ENCODE peak calls at places on chromosomes 3 and 15, in nine cellular contexts. One of them, this sample, is unnamed.

GRCh38 chr3:58192076-58192475 is 18.7 kb downstream of the DNASE1L3 start:
- DNase-seq in NCI-H748 treated with DMSO at 0.1 percent for 48 hours: no peak
- DNase-seq in T-cell: no peak
- DNase-seq in BE2C: no peak
- DNase-seq in brain microvascular endothelial cell: no peak
- DNase-seq in adipocyte: no peak
- DNase-seq in activated naive CD8-positive, alpha-beta T cell treated with anti-CD3 and anti-CD28 coated beads, Interleukin-2, amount 50 U/mL, for 16 hours: no peak
- DNase-seq in endodermal cell: no peak
- DNase-seq in CD8-positive, alpha-beta memory T cell: no peak
- DNase-seq in this sample: no peak

GRCh38 chr15:45794304-45794703 is 159.5 kb downstream of the SQOR start:
- DNase-seq in T-cell: no peak
- DNase-seq in BE2C: no peak
- DNase-seq in NCI-H748 treated with DMSO at 0.1 percent for 48 hours: no peak
- DNase-seq in activated naive CD8-positive, alpha-beta T cell treated with anti-CD3 and anti-CD28 coated beads, Interleukin-2, amount 50 U/mL, for 16 hours: no peak
- DNase-seq in brain microvascular endothelial cell: no peak
- DNase-seq in endodermal cell: no peak
- DNase-seq in adipocyte: no peak
- DNase-seq in CD8-positive, alpha-beta memory T cell: no peak
- DNase-seq in this sample: no peak

GRCh38 chr3:151467069-151467468 is 6.2 kb upstream of the IGSF10 start:
- DNase-seq in NCI-H748 treated with DMSO at 0.1 percent for 48 hours: no peak
- DNase-seq in BE2C: no peak
- DNase-seq in T-cell: no peak
- DNase-seq in endodermal cell: no peak
- DNase-seq in adipocyte: no peak
- DNase-seq in activated naive CD8-positive, alpha-beta T cell treated with anti-CD3 and anti-CD28 coated beads, Interleukin-2, amount 50 U/mL, for 16 hours: no peak
- DNase-seq in CD8-positive, alpha-beta memory T cell: no peak
- DNase-seq in brain microvascular endothelial cell: no peak
- DNase-seq in this sample: no peak

GRCh38 chr3:26637698-26638097 is 15.1 kb downstream of the LRRC3B start:
- DNase-seq in NCI-H748 treated with DMSO at 0.1 percent for 48 hours: no peak
- DNase-seq in T-cell: no peak
- DNase-seq in activated naive CD8-positive, alpha-beta T cell treated with anti-CD3 and anti-CD28 coated beads, Interleukin-2, amount 50 U/mL, for 16 hours: no peak
- DNase-seq in CD8-positive, alpha-beta memory T cell: no peak
- DNase-seq in BE2C: no peak
- DNase-seq in brain microvascular endothelial cell: no peak
- DNase-seq in endodermal cell: no peak
- DNase-seq in adipocyte: no peak
- DNase-seq in this sample: no peak

GRCh38 chr3:52221141-52221562 is 4.3 kb downstream of the TLR9 start:
- DNase-seq in NCI-H748 treated with DMSO at 0.1 percent for 48 hours: no peak
- DNase-seq in adipocyte: no peak
- DNase-seq in endodermal cell: peak
- DNase-seq in BE2C: no peak
- DNase-seq in T-cell: no peak
- DNase-seq in brain microvascular endothelial cell: no peak
- DNase-seq in CD8-positive, alpha-beta memory T cell: no peak
- DNase-seq in activated naive CD8-positive, alpha-beta T cell treated with anti-CD3 and anti-CD28 coated beads, Interleukin-2, amount 50 U/mL, for 16 hours: no peak
- DNase-seq in this sample: no peak

GRCh38 chr15:66842710-66843441 is 140.8 kb downstream of the SMAD6 start:
- DNase-seq in BE2C: peak
- DNase-seq in CD8-positive, alpha-beta memory T cell: no peak
- DNase-seq in brain microvascular endothelial cell: peak
- DNase-seq in endodermal cell: peak
- DNase-seq in T-cell: no peak
- DNase-seq in activated naive CD8-positive, alpha-beta T cell treated with anti-CD3 and anti-CD28 coated beads, Interleukin-2, amount 50 U/mL, for 16 hours: no peak
- DNase-seq in adipocyte: peak
- DNase-seq in NCI-H748 treated with DMSO at 0.1 percent for 48 hours: no peak
- DNase-seq in this sample: peak

GRCh38 chr15:82571722-82572222 is 31.5 kb upstream of the RPS17 start:
- DNase-seq in adipocyte: peak
- DNase-seq in brain microvascular endothelial cell: peak
- DNase-seq in BE2C: peak
- DNase-seq in CD8-positive, alpha-beta memory T cell: no peak
- DNase-seq in activated naive CD8-positive, alpha-beta T cell treated with anti-CD3 and anti-CD28 coated beads, Interleukin-2, amount 50 U/mL, for 16 hours: no peak
- DNase-seq in T-cell: no peak
- DNase-seq in NCI-H748 treated with DMSO at 0.1 percent for 48 hours: no peak
- DNase-seq in endodermal cell: peak
- DNase-seq in this sample: peak

GRCh38 chr3:184596886-184597575 is 35.4 kb downstream of the EPHB3 start:
- DNase-seq in endodermal cell: no peak
- DNase-seq in adipocyte: no peak
- DNase-seq in BE2C: no peak
- DNase-seq in brain microvascular endothelial cell: no peak
- DNase-seq in CD8-positive, alpha-beta memory T cell: no peak
- DNase-seq in T-cell: no peak
- DNase-seq in NCI-H748 treated with DMSO at 0.1 percent for 48 hours: no peak
- DNase-seq in activated naive CD8-positive, alpha-beta T cell treated with anti-CD3 and anti-CD28 coated beads, Interleukin-2, amount 50 U/mL, for 16 hours: no peak
- DNase-seq in this sample: no peak

GRCh38 chr3:126672340-126672739 is 17.4 kb upstream of the TXNRD3 start:
- DNase-seq in brain microvascular endothelial cell: no peak
- DNase-seq in NCI-H748 treated with DMSO at 0.1 percent for 48 hours: no peak
- DNase-seq in adipocyte: no peak
- DNase-seq in T-cell: no peak
- DNase-seq in BE2C: no peak
- DNase-seq in activated naive CD8-positive, alpha-beta T cell treated with anti-CD3 and anti-CD28 coated beads, Interleukin-2, amount 50 U/mL, for 16 hours: no peak
- DNase-seq in endodermal cell: peak
- DNase-seq in CD8-positive, alpha-beta memory T cell: no peak
- DNase-seq in this sample: no peak

GRCh38 chr15:73991726-73992593 is at the start of gene STOML1:
- DNase-seq in NCI-H748 treated with DMSO at 0.1 percent for 48 hours: peak
- DNase-seq in BE2C: peak
- DNase-seq in T-cell: peak
- DNase-seq in adipocyte: peak
- DNase-seq in CD8-positive, alpha-beta memory T cell: peak
- DNase-seq in brain microvascular endothelial cell: peak
- DNase-seq in endodermal cell: peak
- DNase-seq in activated naive CD8-positive, alpha-beta T cell treated with anti-CD3 and anti-CD28 coated beads, Interleukin-2, amount 50 U/mL, for 16 hours: peak
- DNase-seq in this sample: peak

GRCh38 chr15:95086543-95087252 is 855.3 kb downstream of the MCTP2 start:
- DNase-seq in BE2C: no peak
- DNase-seq in activated naive CD8-positive, alpha-beta T cell treated with anti-CD3 and anti-CD28 coated beads, Interleukin-2, amount 50 U/mL, for 16 hours: no peak
- DNase-seq in brain microvascular endothelial cell: peak
- DNase-seq in T-cell: no peak
- DNase-seq in adipocyte: peak
- DNase-seq in endodermal cell: no peak
- DNase-seq in CD8-positive, alpha-beta memory T cell: no peak
- DNase-seq in NCI-H748 treated with DMSO at 0.1 percent for 48 hours: no peak
- DNase-seq in this sample: peak

GRCh38 chr3:66418432-66419052 is 82.3 kb downstream of the LRIG1 start:
- DNase-seq in brain microvascular endothelial cell: no peak
- DNase-seq in NCI-H748 treated with DMSO at 0.1 percent for 48 hours: no peak
- DNase-seq in endodermal cell: no peak
- DNase-seq in CD8-positive, alpha-beta memory T cell: no peak
- DNase-seq in adipocyte: no peak
- DNase-seq in activated naive CD8-positive, alpha-beta T cell treated with anti-CD3 and anti-CD28 coated beads, Interleukin-2, amount 50 U/mL, for 16 hours: no peak
- DNase-seq in BE2C: no peak
- DNase-seq in T-cell: no peak
- DNase-seq in this sample: no peak

GRCh38 chr3:175585898-175586297 is 726.8 kb downstream of the NAALADL2 start:
- DNase-seq in T-cell: no peak
- DNase-seq in brain microvascular endothelial cell: peak
- DNase-seq in CD8-positive, alpha-beta memory T cell: no peak
- DNase-seq in BE2C: no peak
- DNase-seq in activated naive CD8-positive, alpha-beta T cell treated with anti-CD3 and anti-CD28 coated beads, Interleukin-2, amount 50 U/mL, for 16 hours: no peak
- DNase-seq in endodermal cell: no peak
- DNase-seq in NCI-H748 treated with DMSO at 0.1 percent for 48 hours: no peak
- DNase-seq in adipocyte: peak
- DNase-seq in this sample: peak

GRCh38 chr3:170909129-170909903 is 879 bp upstream of the EIF5A2 start:
- DNase-seq in endodermal cell: no peak
- DNase-seq in NCI-H748 treated with DMSO at 0.1 percent for 48 hours: no peak
- DNase-seq in adipocyte: peak
- DNase-seq in BE2C: no peak
- DNase-seq in T-cell: no peak
- DNase-seq in CD8-positive, alpha-beta memory T cell: no peak
- DNase-seq in brain microvascular endothelial cell: peak
- DNase-seq in activated naive CD8-positive, alpha-beta T cell treated with anti-CD3 and anti-CD28 coated beads, Interleukin-2, amount 50 U/mL, for 16 hours: no peak
- DNase-seq in this sample: peak

GRCh38 chr3:105786988-105787387 is 81.8 kb downstream of the CBLB start:
- DNase-seq in activated naive CD8-positive, alpha-beta T cell treated with anti-CD3 and anti-CD28 coated beads, Interleukin-2, amount 50 U/mL, for 16 hours: no peak
- DNase-seq in brain microvascular endothelial cell: no peak
- DNase-seq in endodermal cell: no peak
- DNase-seq in CD8-positive, alpha-beta memory T cell: no peak
- DNase-seq in NCI-H748 treated with DMSO at 0.1 percent for 48 hours: no peak
- DNase-seq in T-cell: no peak
- DNase-seq in adipocyte: no peak
- DNase-seq in BE2C: no peak
- DNase-seq in this sample: no peak

GRCh38 chr3:150743508-150743907 is 19.5 kb downstream of the SIAH2 start:
- DNase-seq in NCI-H748 treated with DMSO at 0.1 percent for 48 hours: no peak
- DNase-seq in T-cell: no peak
- DNase-seq in endodermal cell: no peak
- DNase-seq in activated naive CD8-positive, alpha-beta T cell treated with anti-CD3 and anti-CD28 coated beads, Interleukin-2, amount 50 U/mL, for 16 hours: no peak
- DNase-seq in CD8-positive, alpha-beta memory T cell: no peak
- DNase-seq in adipocyte: no peak
- DNase-seq in BE2C: no peak
- DNase-seq in brain microvascular endothelial cell: peak
- DNase-seq in this sample: peak

GRCh38 chr3:28726840-28727239 is 378.2 kb upstream of the AZI2 start:
- DNase-seq in adipocyte: peak
- DNase-seq in activated naive CD8-positive, alpha-beta T cell treated with anti-CD3 and anti-CD28 coated beads, Interleukin-2, amount 50 U/mL, for 16 hours: no peak
- DNase-seq in brain microvascular endothelial cell: peak
- DNase-seq in CD8-positive, alpha-beta memory T cell: no peak
- DNase-seq in endodermal cell: peak
- DNase-seq in NCI-H748 treated with DMSO at 0.1 percent for 48 hours: peak
- DNase-seq in T-cell: no peak
- DNase-seq in BE2C: peak
- DNase-seq in this sample: no peak

GRCh38 chr15:88476635-88477038 is 9.1 kb downstream of the MRPS11 start:
- DNase-seq in adipocyte: peak
- DNase-seq in activated naive CD8-positive, alpha-beta T cell treated with anti-CD3 and anti-CD28 coated beads, Interleukin-2, amount 50 U/mL, for 16 hours: no peak
- DNase-seq in CD8-positive, alpha-beta memory T cell: peak
- DNase-seq in brain microvascular endothelial cell: peak
- DNase-seq in endodermal cell: peak
- DNase-seq in BE2C: peak
- DNase-seq in T-cell: no peak
- DNase-seq in NCI-H748 treated with DMSO at 0.1 percent for 48 hours: no peak
- DNase-seq in this sample: peak

GRCh38 chr15:31004220-31004733 is 12.8 kb upstream of the MTMR10 start:
- DNase-seq in NCI-H748 treated with DMSO at 0.1 percent for 48 hours: no peak
- DNase-seq in endodermal cell: peak
- DNase-seq in T-cell: no peak
- DNase-seq in brain microvascular endothelial cell: no peak
- DNase-seq in activated naive CD8-positive, alpha-beta T cell treated with anti-CD3 and anti-CD28 coated beads, Interleukin-2, amount 50 U/mL, for 16 hours: no peak
- DNase-seq in BE2C: no peak
- DNase-seq in adipocyte: no peak
- DNase-seq in CD8-positive, alpha-beta memory T cell: no peak
- DNase-seq in this sample: no peak

GRCh38 chr15:67085237-67085817 is 19.9 kb downstream of the SMAD3 start:
- DNase-seq in BE2C: no peak
- DNase-seq in brain microvascular endothelial cell: no peak
- DNase-seq in activated naive CD8-positive, alpha-beta T cell treated with anti-CD3 and anti-CD28 coated beads, Interleukin-2, amount 50 U/mL, for 16 hours: no peak
- DNase-seq in NCI-H748 treated with DMSO at 0.1 percent for 48 hours: no peak
- DNase-seq in CD8-positive, alpha-beta memory T cell: no peak
- DNase-seq in T-cell: no peak
- DNase-seq in endodermal cell: no peak
- DNase-seq in adipocyte: no peak
- DNase-seq in this sample: no peak

GRCh38 chr3:99952306-99952705 is 134.6 kb downstream of the CMSS1 start:
- DNase-seq in adipocyte: peak
- DNase-seq in CD8-positive, alpha-beta memory T cell: no peak
- DNase-seq in BE2C: no peak
- DNase-seq in NCI-H748 treated with DMSO at 0.1 percent for 48 hours: no peak
- DNase-seq in endodermal cell: no peak
- DNase-seq in T-cell: no peak
- DNase-seq in activated naive CD8-positive, alpha-beta T cell treated with anti-CD3 and anti-CD28 coated beads, Interleukin-2, amount 50 U/mL, for 16 hours: no peak
- DNase-seq in brain microvascular endothelial cell: peak
- DNase-seq in this sample: peak

GRCh38 chr3:24242012-24242698 is 252.5 kb downstream of the THRB start:
- DNase-seq in adipocyte: peak
- DNase-seq in activated naive CD8-positive, alpha-beta T cell treated with anti-CD3 and anti-CD28 coated beads, Interleukin-2, amount 50 U/mL, for 16 hours: no peak
- DNase-seq in endodermal cell: no peak
- DNase-seq in T-cell: no peak
- DNase-seq in CD8-positive, alpha-beta memory T cell: no peak
- DNase-seq in NCI-H748 treated with DMSO at 0.1 percent for 48 hours: no peak
- DNase-seq in brain microvascular endothelial cell: peak
- DNase-seq in BE2C: no peak
- DNase-seq in this sample: peak

GRCh38 chr3:89380006-89380405 is 272.6 kb downstream of the EPHA3 start:
- DNase-seq in BE2C: no peak
- DNase-seq in adipocyte: peak
- DNase-seq in NCI-H748 treated with DMSO at 0.1 percent for 48 hours: no peak
- DNase-seq in T-cell: no peak
- DNase-seq in brain microvascular endothelial cell: peak
- DNase-seq in activated naive CD8-positive, alpha-beta T cell treated with anti-CD3 and anti-CD28 coated beads, Interleukin-2, amount 50 U/mL, for 16 hours: no peak
- DNase-seq in endodermal cell: no peak
- DNase-seq in CD8-positive, alpha-beta memory T cell: no peak
- DNase-seq in this sample: peak